ENCODE peak calls at places on chromosomes 12 and 14, in six cellular contexts. D is H9, N is neuronal stem cell, Y is IMR-90, C is mesenchymal stem cell, U is trophoblast cell. V is an unnamed sample.

GRCh38 chr12:100913872-100914600 is 119.5 kb downstream of the ANO4 start:
- DNase-seq in Y (peak), C (no peak), U (no peak), D (no peak), N (no peak), V (no peak)

GRCh38 chr14:32560213-32560857 is 231.2 kb downstream of the AKAP6 start:
- DNase-seq in D (peak), N (peak), Y (peak), C (peak), U (peak), V (peak)

GRCh38 chr12:3998968-3999792 is 126.0 kb upstream of the PARP11 start:
- DNase-seq in D (no peak), C (no peak), U (peak), Y (no peak), N (no peak), V (no peak)

GRCh38 chr12:80847575-80847974 is 90.2 kb downstream of the LIN7A start:
- DNase-seq in N (no peak), U (no peak), Y (no peak), D (no peak), C (no peak), V (no peak)

GRCh38 chr12:81668475-81668874 is 90.7 kb downstream of the PPFIA2 start:
- DNase-seq in D (no peak), C (peak), U (no peak), Y (peak), N (no peak), V (no peak)

GRCh38 chr14:101464310-101464983 is 96.8 kb upstream of the DIO3 start:
- DNase-seq in Y (no peak), U (no peak), D (no peak), N (no peak), C (no peak), V (no peak)

GRCh38 chr12:65238609-65239008 is 39.9 kb upstream of the MSRB3 start:
- DNase-seq in C (no peak), U (no peak), Y (no peak), N (no peak), D (no peak), V (no peak)

GRCh38 chr14:97306785-97307246 is 509.6 kb downstream of the VRK1 start:
- DNase-seq in D (no peak), N (no peak), C (no peak), U (no peak), Y (no peak), V (no peak)

GRCh38 chr12:54749191-54749818 is 101.1 kb upstream of the DCD start:
- DNase-seq in C (peak), U (peak), Y (peak), N (peak), D (no peak), V (no peak)

GRCh38 chr14:78566017-78566858 is 396.1 kb downstream of the NRXN3 start:
- DNase-seq in Y (peak), D (peak), N (peak), U (peak), C (peak), V (peak)

GRCh38 chr12:14952295-14952995 is 9.0 kb downstream of the ARHGDIB start:
- DNase-seq in D (no peak), Y (peak), C (peak), U (peak), N (no peak), V (no peak)

GRCh38 chr12:25800101-25800500 is 158.4 kb upstream of the RASSF8 start:
- DNase-seq in U (no peak), C (no peak), D (no peak), N (no peak), Y (peak), V (no peak)

GRCh38 chr12:14417717-14418116 is 52.2 kb downstream of the ATF7IP start:
- DNase-seq in U (peak), N (peak), C (peak), D (peak), Y (peak), V (peak)

GRCh38 chr12:27751386-27752047 is 28.5 kb upstream of the KLHL42 start:
- DNase-seq in Y (no peak), U (peak), C (no peak), N (no peak), D (no peak), V (no peak)

GRCh38 chr14:101573289-101573688 is 12.0 kb downstream of the DIO3 start:
- DNase-seq in D (no peak), N (no peak), Y (no peak), C (no peak), U (no peak), V (no peak)

GRCh38 chr14:44910826-44911225 is 50.9 kb downstream of the KLHL28 start:
- DNase-seq in D (no peak), U (no peak), Y (no peak), C (no peak), N (no peak), V (no peak)

GRCh38 chr14:89417469-89418225 is 614 bp upstream of the FOXN3 start:
- DNase-seq in N (peak), U (peak), Y (peak), C (peak), D (peak), V (no peak)

GRCh38 chr14:105089746-105090492 is 24.7 kb upstream of the GPR132 start:
- DNase-seq in U (no peak), D (no peak), N (no peak), Y (no peak), C (no peak), V (no peak)

GRCh38 chr14:98210045-98210678 is 1061.8 kb downstream of the BCL11B start:
- DNase-seq in C (no peak), N (no peak), D (no peak), Y (no peak), U (no peak), V (no peak)

GRCh38 chr14:74618078-74618952 is 6.3 kb upstream of the LTBP2 start:
- DNase-seq in N (no peak), D (no peak), C (peak), U (peak), Y (peak), V (no peak)

GRCh38 chr14:26180221-26180620 is 417.6 kb downstream of the NOVA1 start:
- DNase-seq in C (no peak), D (no peak), N (no peak), Y (no peak), U (no peak), V (no peak)

GRCh38 chr12:8052679-8053078 is 13.5 kb downstream of the C3AR1 start:
- DNase-seq in U (no peak), C (no peak), D (no peak), N (no peak), Y (no peak), V (no peak)

GRCh38 chr12:98221243-98221808 is 294.1 kb upstream of the TMPO start:
- DNase-seq in N (no peak), C (no peak), Y (no peak), D (no peak), U (no peak), V (no peak)

GRCh38 chr14:104424406-104425072 is 155.0 kb upstream of the C14orf180 start:
- DNase-seq in U (no peak), D (no peak), N (no peak), C (no peak), Y (no peak), V (peak)

GRCh38 chr12:45644521-45644920 is 85.0 kb upstream of the ARID2 start:
- DNase-seq in Y (peak), C (peak), U (no peak), N (no peak), D (no peak), V (no peak)

GRCh38 chr12:130571089-130571488 is 145.0 kb downstream of the RIMBP2 start:
- DNase-seq in Y (no peak), N (no peak), C (no peak), U (no peak), D (no peak), V (no peak)

GRCh38 chr12:106732890-106733289 is 41.6 kb upstream of the RIC8B start:
- DNase-seq in N (no peak), Y (no peak), U (no peak), D (no peak), C (no peak), V (no peak)

GRCh38 chr12:42473130-42473529 is 116.4 kb downstream of the PRICKLE1 start:
- DNase-seq in D (no peak), Y (peak), N (no peak), C (peak), U (no peak), V (no peak)

GRCh38 chr12:71892059-71892458 is 46.6 kb upstream of the TPH2 start:
- DNase-seq in N (no peak), Y (no peak), U (no peak), D (no peak), C (no peak), V (no peak)

GRCh38 chr14:58572092-58572853 is 65.5 kb upstream of the DACT1 start:
- DNase-seq in Y (peak), U (peak), C (peak), N (no peak), D (no peak), V (no peak)

GRCh38 chr12:22380029-22380428 is 45.5 kb upstream of the ST8SIA1 start:
- DNase-seq in D (no peak), Y (no peak), N (no peak), U (no peak), C (no peak), V (no peak)

GRCh38 chr12:79988368-79988767 is 53.5 kb upstream of the PPP1R12A start:
- DNase-seq in C (peak), U (no peak), D (no peak), Y (peak), N (no peak), V (no peak)

GRCh38 chr12:92041742-92042141 is 103.9 kb downstream of the BTG1 start:
- DNase-seq in U (no peak), C (no peak), D (no peak), Y (peak), N (no peak), V (no peak)

GRCh38 chr14:34569750-34570149 is 30.2 kb upstream of the EAPP start:
- DNase-seq in C (no peak), U (no peak), N (no peak), Y (peak), D (no peak), V (no peak)

GRCh38 chr12:65800928-65801327 is 23.4 kb upstream of the HMGA2 start:
- DNase-seq in D (no peak), Y (peak), N (no peak), C (no peak), U (no peak), V (no peak)

GRCh38 chr14:33070474-33070873 is 131.8 kb downstream of the NPAS3 start:
- DNase-seq in N (no peak), D (no peak), U (no peak), C (no peak), Y (no peak), V (no peak)

GRCh38 chr14:36785511-36785910 is 123.9 kb downstream of the PAX9 start:
- DNase-seq in C (no peak), U (no peak), N (no peak), D (no peak), Y (no peak), V (no peak)

GRCh38 chr12:21831671-21832357 is 57.3 kb upstream of the KCNJ8 start:
- DNase-seq in D (no peak), N (no peak), Y (peak), C (no peak), U (no peak), V (no peak)

GRCh38 chr14:54106802-54107377 is 150.3 kb upstream of the BMP4 start:
- DNase-seq in U (no peak), C (no peak), N (peak), Y (no peak), D (no peak), V (no peak)
- H3K14ac ChIP-seq in U (no peak), C (no peak), N (no peak), Y (peak), D (no peak), V (no peak)

DNA sequence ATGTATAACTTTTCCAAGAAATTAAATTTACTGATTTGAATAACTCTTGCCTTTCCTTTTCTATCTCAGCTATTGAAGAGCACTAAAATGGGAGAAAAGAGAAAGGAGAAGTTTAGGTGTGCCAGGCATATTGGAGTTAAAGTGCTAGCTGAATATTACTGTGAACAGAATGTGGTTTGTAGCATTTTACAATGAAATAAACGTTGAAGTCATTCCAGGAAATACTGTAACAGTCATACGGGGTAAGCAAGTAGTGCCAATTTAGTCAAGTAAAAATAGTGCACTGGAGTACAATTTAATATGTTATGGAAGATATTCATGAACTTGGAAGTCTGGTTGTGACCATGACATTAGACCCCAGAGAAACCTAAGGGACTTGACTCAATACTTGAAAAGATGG is 62.1 kb downstream of the E2F7 start:
- DNase-seq in N (no peak), U (no peak), D (no peak), C (no peak), Y (peak), V (no peak)
- H3K14ac ChIP-seq in N (no peak), U (no peak), D (no peak), C (no peak), Y (no peak), V (no peak)

DNA sequence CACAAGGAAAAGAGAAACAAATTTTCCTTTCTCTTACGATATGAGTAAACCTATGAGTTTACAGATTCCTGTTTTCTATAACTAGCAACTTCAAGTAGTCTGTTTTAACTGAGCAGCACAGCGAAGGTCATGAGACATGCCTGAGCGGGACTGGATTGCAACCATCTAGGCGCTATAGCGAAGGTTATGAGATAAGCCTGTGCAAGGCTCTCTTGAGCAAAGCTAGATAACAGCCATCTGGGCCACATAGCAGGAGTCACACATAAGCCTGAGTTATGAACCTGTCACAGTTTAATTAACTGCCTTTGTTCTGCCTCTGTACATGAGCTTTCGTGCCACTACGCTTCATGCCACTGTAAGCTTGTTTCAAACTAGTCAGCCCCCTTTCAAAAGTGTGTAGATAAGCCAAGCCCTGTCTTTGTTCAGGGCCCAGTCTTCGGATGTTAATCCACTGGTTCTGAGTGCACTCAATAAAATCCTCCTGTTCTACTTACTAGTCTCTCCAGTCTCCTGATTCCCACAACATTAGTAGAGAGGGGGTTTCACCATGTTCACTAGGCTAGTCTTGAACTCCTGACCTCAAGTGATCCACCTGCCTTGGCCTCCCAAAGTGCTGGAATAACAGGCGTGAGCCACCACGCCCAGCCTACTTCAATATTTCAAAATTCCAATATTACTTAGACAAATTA is 47.1 kb downstream of the SEC23A start:
- DNase-seq in D (no peak), N (no peak), U (no peak), C (no peak), Y (no peak), V (no peak)
- H3K14ac ChIP-seq in D (no peak), N (no peak), U (no peak), C (no peak), Y (no peak), V (no peak)

DNA sequence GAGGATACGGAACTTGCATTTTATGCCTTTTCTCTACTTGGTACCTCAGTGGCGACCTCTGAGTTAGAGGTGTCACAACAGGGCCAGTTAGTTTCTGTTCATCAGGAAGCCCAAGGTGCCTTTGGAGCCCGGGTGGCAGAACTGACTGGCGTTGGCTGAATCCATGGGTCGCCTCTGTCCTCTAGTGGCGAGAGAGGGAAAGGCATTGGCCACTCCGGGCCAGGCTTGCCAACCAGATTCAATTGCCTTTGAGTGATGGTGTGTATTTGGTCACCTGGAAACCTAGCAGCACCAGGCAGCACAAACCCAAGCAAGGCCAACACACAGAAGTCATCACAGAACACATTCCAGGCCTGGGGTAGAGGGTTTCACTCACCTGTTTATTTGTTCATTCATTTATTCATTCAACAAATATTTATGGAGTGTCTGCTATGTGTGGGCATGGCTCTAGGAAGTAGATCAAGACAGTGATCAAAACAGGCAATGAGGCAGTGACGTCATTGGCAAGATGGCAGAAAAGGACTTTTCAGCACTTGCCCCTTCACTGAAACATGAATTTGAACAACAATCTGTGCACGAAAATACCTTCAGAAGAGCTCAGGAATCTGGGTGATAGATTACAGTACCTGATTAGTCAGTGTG is 40.5 kb upstream of the KCNA5 start:
- DNase-seq in Y (peak), N (peak), U (peak), D (peak), C (peak), V (peak)
- H3K14ac ChIP-seq in Y (no peak), N (no peak), U (no peak), D (no peak), C (no peak), V (no peak)

GRCh38 chr12:6535697-6535946 is 1.3 kb downstream of the GAPDH start:
- DNase-seq in C (no peak), N (no peak), U (no peak), D (no peak), Y (no peak), V (no peak)
- H3K14ac ChIP-seq in C (peak), N (peak), U (peak), D (peak), Y (peak), V (no peak)

DNA sequence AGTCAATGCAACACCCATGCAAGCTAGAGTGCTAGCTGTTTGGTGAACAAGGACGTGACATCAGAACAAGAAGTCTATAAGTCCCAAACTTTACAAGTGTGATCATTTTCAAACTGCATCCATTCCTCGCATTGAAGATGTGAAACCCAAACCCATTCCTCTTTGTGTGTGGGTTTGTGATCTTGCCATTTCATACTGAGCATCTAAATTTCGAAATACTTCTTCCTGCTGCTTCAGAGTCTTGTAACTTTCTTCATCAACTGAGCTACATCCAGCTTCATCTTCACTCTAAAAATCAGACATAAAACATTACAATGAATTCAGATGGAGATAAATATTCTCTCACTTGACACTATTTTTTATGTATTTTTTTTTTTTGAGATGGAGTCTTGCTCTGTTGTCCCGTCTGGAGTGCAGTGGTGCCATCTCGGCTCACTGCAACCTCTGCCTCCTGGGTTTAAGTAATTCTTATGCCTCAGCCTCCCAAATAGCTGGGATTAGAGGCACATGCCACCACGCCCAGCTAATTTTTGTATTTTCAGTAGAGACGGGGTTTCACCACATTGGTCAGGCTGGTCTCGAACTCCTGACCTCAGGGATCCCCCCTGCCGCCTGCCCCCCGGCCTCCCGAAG is 4.8 kb upstream of the ZCCHC8 start:
- DNase-seq in U (no peak), C (no peak), Y (peak), D (no peak), N (no peak), V (no peak)
- H3K14ac ChIP-seq in U (no peak), C (no peak), Y (no peak), D (no peak), N (no peak), V (no peak)

GRCh38 chr12:23669691-23670090 is 279.8 kb downstream of the SOX5 start:
- DNase-seq in N (no peak), U (no peak), Y (no peak), C (no peak), D (no peak), V (no peak)

GRCh38 chr12:23670684-23671083 is 278.8 kb downstream of the SOX5 start:
- DNase-seq in D (no peak), U (no peak), C (no peak), N (no peak), Y (no peak), V (no peak)

GRCh38 chr12:23674064-23674463 is 275.4 kb downstream of the SOX5 start:
- DNase-seq in D (no peak), U (no peak), C (no peak), N (no peak), Y (no peak), V (no peak)
- H3K14ac ChIP-seq in D (no peak), U (no peak), C (no peak), N (no peak), Y (no peak), V (no peak)

GRCh38 chr12:104108755-104109445 is 29.1 kb downstream of the NFYB start:
- DNase-seq in U (peak), C (peak), N (peak), D (peak), Y (peak), V (peak)
- H3K14ac ChIP-seq in U (no peak), C (no peak), N (no peak), D (no peak), Y (no peak), V (no peak)